ENCODE peak calls at places on chromosomes 3 and 15, in five cellular contexts. H is psoas muscle, J is glutamatergic neuron, G is esophagus squamous epithelium, E is RWPE1. V is an unnamed sample.

GRCh38 chr15:40043927-40044716 is 5.1 kb upstream of the SRP14 start:
- DNase-seq in J (no peak), G (no peak), H (no peak), E (no peak), V (no peak)

GRCh38 chr15:67818464-67818863 is 6.8 kb upstream of the SKOR1 start:
- DNase-seq in J (no peak), H (no peak), G (no peak), E (no peak), V (no peak)

GRCh38 chr15:72916939-72917338 is 133.4 kb upstream of the ADPGK start:
- DNase-seq in E (peak), G (no peak), J (no peak), H (no peak), V (no peak)

GRCh38 chr3:100089802-100090668 is 24.3 kb downstream of the FILIP1L start:
- DNase-seq in J (peak), E (peak), G (no peak), H (peak), V (peak)

GRCh38 chr3:47283596-47284364 is 1.0 kb downstream of the KLHL18 start:
- DNase-seq in G (no peak), H (peak), E (peak), J (peak), V (no peak)

GRCh38 chr15:28904023-28904422 is 18.2 kb downstream of the APBA2 start:
- DNase-seq in E (no peak), J (no peak), H (no peak), G (no peak), V (no peak)

GRCh38 chr3:73453676-73454075 is 171.1 kb downstream of the PDZRN3 start:
- DNase-seq in E (no peak), H (no peak), J (no peak), G (no peak), V (no peak)

GRCh38 chr15:91855684-91856553 is 2.4 kb downstream of the SLCO3A1 start:
- DNase-seq in G (no peak), H (no peak), J (peak), E (peak), V (no peak)

GRCh38 chr3:138642927-138643253 is 34.3 kb downstream of the FAIM start:
- DNase-seq in G (no peak), E (no peak), H (no peak), J (no peak), V (no peak)

GRCh38 chr3:28099296-28099695 is 142.1 kb upstream of the CMC1 start:
- DNase-seq in J (no peak), G (no peak), E (no peak), H (no peak), V (no peak)

GRCh38 chr3:46936733-46937250 is 39.8 kb downstream of the CCDC12 start:
- DNase-seq in J (no peak), E (no peak), H (no peak), G (no peak), V (peak)

GRCh38 chr3:53821631-53822068 is 24.6 kb downstream of the CHDH start:
- DNase-seq in G (no peak), E (peak), J (peak), H (peak), V (no peak)

GRCh38 chr3:175397407-175397806 is 538.3 kb downstream of the NAALADL2 start:
- DNase-seq in J (no peak), G (no peak), E (no peak), H (no peak), V (peak)

GRCh38 chr15:59553879-59554735 is 57.5 kb upstream of the GCNT3 start:
- DNase-seq in E (peak), H (no peak), G (no peak), J (no peak), V (peak)

GRCh38 chr15:96703087-96703486 is 372.6 kb downstream of the NR2F2 start:
- DNase-seq in H (no peak), E (no peak), G (no peak), J (no peak), V (no peak)

GRCh38 chr15:90618330-90619136 is 88.8 kb downstream of the CRTC3 start:
- DNase-seq in H (no peak), E (no peak), J (no peak), G (no peak), V (peak)
- TF ChIP-seq CTCF in H (no peak), E (no peak), J (no peak), G (no peak), V (no peak)

DNA sequence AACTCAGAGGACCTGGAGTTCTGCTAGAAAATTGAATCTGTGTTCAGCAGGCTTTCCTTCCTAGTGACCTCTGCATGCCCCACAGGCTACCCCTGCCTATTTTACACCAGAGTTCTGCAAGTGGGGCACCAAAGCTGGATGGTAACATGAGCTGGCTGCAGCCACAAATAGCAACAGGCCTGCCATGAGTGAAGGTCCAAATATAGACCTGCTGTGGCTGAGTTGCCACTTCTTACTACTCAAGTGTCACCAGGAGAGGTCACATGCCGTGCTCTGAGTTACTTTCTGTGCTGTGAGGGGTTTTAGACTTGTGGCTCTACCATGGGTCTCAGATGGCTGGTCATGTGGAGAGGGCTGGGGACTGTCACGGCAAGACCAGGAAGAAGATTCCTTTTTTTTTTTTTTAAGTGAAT is at the start of gene FSD2:
- DNase-seq in H (peak), J (no peak), E (no peak), G (no peak), V (no peak)
- TF ChIP-seq CTCF in H (no peak), J (no peak), E (no peak), G (no peak), V (no peak)

GRCh38 chr3:126530171-126531050 is 6.5 kb downstream of the CHST13 start:
- DNase-seq in E (no peak), G (no peak), J (peak), H (peak), V (no peak)

GRCh38 chr3:126527455-126528211 is 3.7 kb downstream of the CHST13 start:
- DNase-seq in G (no peak), J (peak), E (no peak), H (no peak), V (no peak)

GRCh38 chr3:126528419-126528799 is 4.5 kb downstream of the CHST13 start:
- DNase-seq in J (peak), H (no peak), E (no peak), G (no peak), V (no peak)

GRCh38 chr3:126529585-126530170 is 5.7 kb downstream of the CHST13 start:
- DNase-seq in G (no peak), J (no peak), H (no peak), E (no peak), V (no peak)

GRCh38 chr3:126528800-126529541 is 5.0 kb downstream of the CHST13 start:
- DNase-seq in H (no peak), J (peak), G (no peak), E (no peak), V (peak)
- TF ChIP-seq CTCF in H (no peak), J (no peak), G (no peak), E (no peak), V (peak)

DNA sequence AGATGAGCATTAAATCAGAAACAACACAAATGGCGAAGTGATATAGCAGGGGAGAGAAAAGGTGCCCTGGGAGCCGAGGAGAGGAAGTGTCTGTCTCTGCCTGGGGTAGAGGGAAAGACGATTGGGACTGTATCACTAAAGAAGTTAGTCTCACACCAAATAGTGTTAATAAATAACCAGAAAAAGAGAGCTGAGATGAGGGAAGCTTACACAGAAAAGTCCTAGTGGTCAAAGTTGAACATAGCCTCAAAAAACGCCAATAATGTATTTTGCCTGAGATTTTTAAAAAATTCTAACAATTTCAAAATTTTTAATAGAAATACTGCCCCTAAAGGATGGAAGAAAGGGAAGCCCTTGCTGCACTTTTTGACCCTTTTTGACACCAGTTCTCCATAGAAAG is 417.6 kb downstream of the TUSC7 start:
- DNase-seq in J (no peak), E (no peak), G (no peak), H (no peak), V (no peak)
- TF ChIP-seq CTCF in J (peak), E (no peak), G (no peak), H (no peak), V (no peak)

GRCh38 chr3:72171946-72172345 is 387.0 kb upstream of the PROK2 start:
- DNase-seq in E (no peak), H (peak), J (no peak), G (no peak), V (peak)

GRCh38 chr3:72169120-72169519 is 384.2 kb upstream of the PROK2 start:
- DNase-seq in H (no peak), E (no peak), J (no peak), G (no peak), V (no peak)

GRCh38 chr3:72169561-72170472 is 384.9 kb upstream of the PROK2 start:
- DNase-seq in H (no peak), G (no peak), E (no peak), J (no peak), V (no peak)

GRCh38 chr3:72174043-72174442 is 389.1 kb upstream of the PROK2 start:
- DNase-seq in G (no peak), E (no peak), J (no peak), H (no peak), V (peak)

DNA sequence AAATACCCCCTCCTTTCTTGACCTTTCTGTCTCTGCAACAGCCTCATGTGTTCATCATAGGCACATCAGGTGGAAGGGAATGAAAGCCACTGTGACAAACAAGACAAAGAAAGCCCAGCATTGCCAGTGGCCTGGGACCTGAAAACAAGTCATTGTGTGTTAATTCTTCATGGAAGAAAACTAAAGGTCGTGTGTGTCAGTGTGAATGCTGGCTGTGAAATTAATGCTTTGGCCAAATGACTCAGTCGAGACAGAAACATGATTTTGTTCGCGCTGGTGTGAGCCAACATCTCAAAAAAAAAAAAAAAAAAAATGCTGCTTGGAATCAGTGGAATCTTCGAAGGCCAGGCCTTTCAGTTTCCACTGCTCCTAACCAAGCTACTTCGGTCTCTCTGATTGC is 386.5 kb upstream of the PROK2 start:
- DNase-seq in H (no peak), J (no peak), E (no peak), G (no peak), V (peak)
- TF ChIP-seq CTCF in H (no peak), J (no peak), E (no peak), G (no peak), V (no peak)

GRCh38 chr3:51974963-51975856 is at the start of gene ABHD14A:
- DNase-seq in E (peak), G (no peak), J (peak), H (peak), V (peak)
- TF ChIP-seq CTCF in E (no peak), G (no peak), J (no peak), H (no peak), V (no peak)

GRCh38 chr3:79369306-79369705 is 398.5 kb downstream of the ROBO1 start:
- DNase-seq in H (no peak), E (no peak), J (no peak), G (no peak), V (peak)
- TF ChIP-seq CTCF in H (no peak), E (no peak), J (peak), G (peak), V (peak)

V was measured in fibroblast of villous mesenchyme.